ENCODE peak calls at places on chromosome 15, in seven cellular contexts. One of them, this sample, is unnamed.

GRCh38 chr15:94346272-94346671 is 114.9 kb downstream of the MCTP2 start:
- DNase-seq in hepatocyte: no peak
- DNase-seq in OCI-LY7: no peak
- DNase-seq in HCT116: no peak
- DNase-seq in neural progenitor cell: no peak
- DNase-seq in SK-N-SH: no peak
- DNase-seq in GM23248: peak
- DNase-seq in this sample: no peak

GRCh38 chr15:54582863-54583643 is 604.8 kb downstream of the UNC13C start:
- DNase-seq in hepatocyte: no peak
- DNase-seq in OCI-LY7: no peak
- DNase-seq in HCT116: no peak
- DNase-seq in neural progenitor cell: no peak
- DNase-seq in SK-N-SH: no peak
- DNase-seq in GM23248: no peak
- DNase-seq in this sample: peak

GRCh38 chr15:101391431-101391830 is 96.4 kb upstream of the SNRPA1 start:
- DNase-seq in hepatocyte: no peak
- DNase-seq in OCI-LY7: no peak
- DNase-seq in HCT116: no peak
- DNase-seq in neural progenitor cell: no peak
- DNase-seq in SK-N-SH: no peak
- DNase-seq in GM23248: no peak
- DNase-seq in this sample: no peak

GRCh38 chr15:88890495-88890894 is 4.8 kb downstream of the HAPLN3 start:
- DNase-seq in hepatocyte: no peak
- DNase-seq in OCI-LY7: no peak
- DNase-seq in HCT116: no peak
- DNase-seq in neural progenitor cell: no peak
- DNase-seq in SK-N-SH: no peak
- DNase-seq in GM23248: peak
- DNase-seq in this sample: no peak

GRCh38 chr15:44545934-44546802 is 9.2 kb downstream of the EIF3J start:
- DNase-seq in hepatocyte: no peak
- DNase-seq in OCI-LY7: peak
- DNase-seq in HCT116: no peak
- DNase-seq in neural progenitor cell: no peak
- DNase-seq in SK-N-SH: peak
- DNase-seq in GM23248: peak
- DNase-seq in this sample: peak

GRCh38 chr15:77901921-77902750 is 175.4 kb downstream of the TBC1D2B start:
- DNase-seq in hepatocyte: no peak
- DNase-seq in OCI-LY7: peak
- DNase-seq in HCT116: no peak
- DNase-seq in neural progenitor cell: peak
- DNase-seq in SK-N-SH: peak
- DNase-seq in GM23248: no peak
- DNase-seq in this sample: no peak

GRCh38 chr15:60390231-60390630 is 7.6 kb downstream of the ANXA2 start:
- DNase-seq in hepatocyte: no peak
- DNase-seq in OCI-LY7: no peak
- DNase-seq in HCT116: no peak
- DNase-seq in neural progenitor cell: no peak
- DNase-seq in SK-N-SH: no peak
- DNase-seq in GM23248: peak
- DNase-seq in this sample: no peak

GRCh38 chr15:77528968-77529319 is 103.8 kb downstream of the LINGO1 start:
- DNase-seq in hepatocyte: no peak
- DNase-seq in OCI-LY7: no peak
- DNase-seq in HCT116: no peak
- DNase-seq in neural progenitor cell: no peak
- DNase-seq in SK-N-SH: peak
- DNase-seq in GM23248: no peak
- DNase-seq in this sample: no peak

GRCh38 chr15:52558196-52558595 is 10.6 kb downstream of the ARPP19 start:
- DNase-seq in hepatocyte: peak
- DNase-seq in OCI-LY7: no peak
- DNase-seq in HCT116: no peak
- DNase-seq in neural progenitor cell: no peak
- DNase-seq in SK-N-SH: no peak
- DNase-seq in GM23248: peak
- DNase-seq in this sample: no peak

GRCh38 chr15:68447209-68447608 is 15.2 kb upstream of the ITGA11 start:
- DNase-seq in hepatocyte: no peak
- DNase-seq in OCI-LY7: no peak
- DNase-seq in HCT116: no peak
- DNase-seq in neural progenitor cell: no peak
- DNase-seq in SK-N-SH: no peak
- DNase-seq in GM23248: no peak
- DNase-seq in this sample: no peak

GRCh38 chr15:53323197-53323596 is 436.3 kb downstream of the WDR72 start:
- DNase-seq in hepatocyte: peak
- DNase-seq in OCI-LY7: no peak
- DNase-seq in HCT116: no peak
- DNase-seq in neural progenitor cell: no peak
- DNase-seq in SK-N-SH: no peak
- DNase-seq in GM23248: no peak
- DNase-seq in this sample: no peak

GRCh38 chr15:80266113-80266512 is 14.1 kb upstream of the CTXND1 start:
- DNase-seq in hepatocyte: no peak
- DNase-seq in OCI-LY7: no peak
- DNase-seq in HCT116: no peak
- DNase-seq in neural progenitor cell: no peak
- DNase-seq in SK-N-SH: no peak
- DNase-seq in GM23248: no peak
- DNase-seq in this sample: no peak

GRCh38 chr15:75082689-75083088 is 59.3 kb downstream of the PPCDC start:
- DNase-seq in hepatocyte: no peak
- DNase-seq in OCI-LY7: no peak
- DNase-seq in HCT116: no peak
- DNase-seq in neural progenitor cell: no peak
- DNase-seq in SK-N-SH: no peak
- DNase-seq in GM23248: no peak
- DNase-seq in this sample: no peak

GRCh38 chr15:50315814-50316630 is 39.0 kb downstream of the GABPB1 start:
- DNase-seq in hepatocyte: peak
- DNase-seq in OCI-LY7: peak
- DNase-seq in HCT116: peak
- DNase-seq in neural progenitor cell: peak
- DNase-seq in SK-N-SH: peak
- DNase-seq in GM23248: peak
- DNase-seq in this sample: peak

GRCh38 chr15:68209735-68210408 is 4.7 kb upstream of the CALML4 start:
- DNase-seq in hepatocyte: no peak
- DNase-seq in OCI-LY7: peak
- DNase-seq in HCT116: no peak
- DNase-seq in neural progenitor cell: no peak
- DNase-seq in SK-N-SH: no peak
- DNase-seq in GM23248: no peak
- DNase-seq in this sample: no peak

GRCh38 chr15:85854345-85855097 is 59.8 kb upstream of the KLHL25 start:
- DNase-seq in hepatocyte: peak
- DNase-seq in OCI-LY7: peak
- DNase-seq in HCT116: peak
- DNase-seq in neural progenitor cell: peak
- DNase-seq in SK-N-SH: peak
- DNase-seq in GM23248: peak
- DNase-seq in this sample: peak

GRCh38 chr15:80159811-80160569 is 7.2 kb downstream of the FAH start:
- DNase-seq in hepatocyte: no peak
- DNase-seq in OCI-LY7: no peak
- DNase-seq in HCT116: no peak
- DNase-seq in neural progenitor cell: no peak
- DNase-seq in SK-N-SH: no peak
- DNase-seq in GM23248: peak
- DNase-seq in this sample: no peak

GRCh38 chr15:27783668-27784067 is 315.4 kb downstream of the OCA2 start:
- DNase-seq in hepatocyte: no peak
- DNase-seq in OCI-LY7: no peak
- DNase-seq in HCT116: no peak
- DNase-seq in neural progenitor cell: no peak
- DNase-seq in SK-N-SH: no peak
- DNase-seq in GM23248: no peak
- DNase-seq in this sample: no peak

GRCh38 chr15:73021139-73021621 is 31.1 kb upstream of the NEO1 start:
- DNase-seq in hepatocyte: no peak
- DNase-seq in OCI-LY7: no peak
- DNase-seq in HCT116: no peak
- DNase-seq in neural progenitor cell: peak
- DNase-seq in SK-N-SH: no peak
- DNase-seq in GM23248: no peak
- DNase-seq in this sample: no peak

GRCh38 chr15:48273047-48273446 is 58.2 kb upstream of the DUT start:
- DNase-seq in hepatocyte: no peak
- DNase-seq in OCI-LY7: no peak
- DNase-seq in HCT116: no peak
- DNase-seq in neural progenitor cell: no peak
- DNase-seq in SK-N-SH: no peak
- DNase-seq in GM23248: no peak
- DNase-seq in this sample: no peak

GRCh38 chr15:55530861-55531313 is 22.9 kb upstream of the DNAAF4 start:
- DNase-seq in hepatocyte: peak
- DNase-seq in OCI-LY7: peak
- DNase-seq in HCT116: no peak
- DNase-seq in neural progenitor cell: no peak
- DNase-seq in SK-N-SH: no peak
- DNase-seq in GM23248: peak
- DNase-seq in this sample: no peak

DNA sequence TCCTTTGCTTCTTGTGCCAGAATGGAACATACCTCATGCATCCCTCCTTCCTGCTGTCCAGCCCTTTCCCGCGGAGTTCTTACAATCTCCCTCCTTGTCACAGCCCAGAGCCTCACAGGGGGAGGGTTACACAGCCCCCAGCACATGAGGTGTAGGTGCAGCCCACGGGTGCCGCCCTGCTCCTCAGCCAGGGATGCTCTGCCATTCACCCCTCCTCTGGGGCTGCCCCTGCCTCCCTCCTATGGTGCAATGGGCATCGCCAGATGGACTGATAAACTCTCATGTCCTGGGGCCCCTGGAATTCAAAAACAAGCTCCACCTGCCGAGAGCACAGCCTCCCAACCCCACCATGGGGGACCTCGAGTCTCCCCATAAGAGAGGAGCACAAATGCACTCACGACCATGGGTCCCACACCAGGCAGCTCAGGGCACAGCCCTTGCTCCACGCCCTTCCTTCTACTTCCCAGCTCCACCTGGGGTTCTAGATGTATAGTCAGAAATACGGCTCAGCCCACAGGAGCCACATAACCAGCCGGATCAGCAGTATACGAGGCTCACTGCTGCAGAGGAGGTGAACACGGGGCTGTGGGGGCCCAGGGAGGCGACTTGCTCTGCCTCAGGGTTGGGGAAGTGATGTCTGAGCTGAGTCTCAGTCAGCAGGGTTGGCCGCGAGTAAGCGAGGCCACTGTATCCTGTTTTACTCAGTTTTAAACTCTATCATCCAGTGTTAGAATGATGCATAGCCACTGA is 269.7 kb upstream of the LYSMD4 start:
- DNase-seq in hepatocyte: no peak
- DNase-seq in OCI-LY7: no peak
- DNase-seq in HCT116: no peak
- DNase-seq in neural progenitor cell: no peak
- DNase-seq in SK-N-SH: no peak
- DNase-seq in GM23248: no peak
- DNase-seq in this sample: no peak
- TF ChIP-seq EZH2phosphoT487 in hepatocyte: no peak
- TF ChIP-seq EZH2phosphoT487 in OCI-LY7: no peak
- TF ChIP-seq EZH2phosphoT487 in HCT116: no peak
- TF ChIP-seq EZH2phosphoT487 in neural progenitor cell: no peak
- TF ChIP-seq EZH2phosphoT487 in SK-N-SH: no peak
- TF ChIP-seq EZH2phosphoT487 in GM23248: no peak
- TF ChIP-seq EZH2phosphoT487 in this sample: no peak

GRCh38 chr15:34682673-34683072 is 72.1 kb downstream of the GJD2 start:
- DNase-seq in hepatocyte: no peak
- DNase-seq in OCI-LY7: no peak
- DNase-seq in HCT116: peak
- DNase-seq in neural progenitor cell: no peak
- DNase-seq in SK-N-SH: no peak
- DNase-seq in GM23248: peak
- DNase-seq in this sample: no peak
- TF ChIP-seq EZH2phosphoT487 in hepatocyte: no peak
- TF ChIP-seq EZH2phosphoT487 in OCI-LY7: no peak
- TF ChIP-seq EZH2phosphoT487 in HCT116: no peak
- TF ChIP-seq EZH2phosphoT487 in neural progenitor cell: no peak
- TF ChIP-seq EZH2phosphoT487 in SK-N-SH: no peak
- TF ChIP-seq EZH2phosphoT487 in GM23248: no peak
- TF ChIP-seq EZH2phosphoT487 in this sample: no peak

DNA sequence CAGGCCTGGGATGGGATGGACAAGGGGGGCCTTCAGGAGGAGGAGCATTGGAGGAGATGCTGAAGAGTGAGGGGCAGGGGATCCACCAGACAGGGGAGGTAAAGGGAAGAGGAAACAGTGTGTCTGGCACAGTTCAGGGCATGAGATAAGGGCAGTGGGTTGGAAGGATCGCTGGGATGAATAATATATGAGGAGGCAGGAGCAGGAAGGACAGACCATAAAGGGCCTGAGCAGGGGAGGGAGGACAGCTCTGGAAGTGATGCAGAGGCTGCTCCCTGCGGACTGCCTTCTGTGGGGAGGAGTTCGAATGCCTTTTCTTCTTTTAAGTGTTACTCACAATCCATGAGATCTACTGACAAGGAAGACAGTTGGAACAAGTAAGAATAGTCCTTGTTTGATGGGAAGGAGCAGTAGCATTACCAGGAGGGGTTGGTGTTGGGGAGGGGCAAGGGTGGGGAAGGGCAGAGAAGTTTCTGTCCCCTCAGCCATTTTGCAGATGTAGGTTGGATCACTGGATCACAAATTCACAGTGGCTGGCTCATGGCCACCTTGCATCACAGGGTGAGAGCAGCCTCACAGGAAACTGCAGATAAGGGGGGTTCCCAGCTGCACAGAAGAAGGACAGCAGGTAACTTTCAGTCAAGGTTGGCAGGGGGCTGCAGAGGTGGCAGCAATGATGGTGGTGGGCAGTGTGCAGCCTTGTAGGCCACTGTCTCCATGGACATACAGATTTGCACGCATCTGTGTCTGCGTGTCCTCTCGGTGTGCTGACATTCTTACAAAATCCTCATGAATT is 91.9 kb upstream of the SNRPN start:
- DNase-seq in hepatocyte: no peak
- DNase-seq in OCI-LY7: no peak
- DNase-seq in HCT116: no peak
- DNase-seq in neural progenitor cell: peak
- DNase-seq in SK-N-SH: no peak
- DNase-seq in GM23248: no peak
- DNase-seq in this sample: no peak
- TF ChIP-seq EZH2phosphoT487 in hepatocyte: no peak
- TF ChIP-seq EZH2phosphoT487 in OCI-LY7: no peak
- TF ChIP-seq EZH2phosphoT487 in HCT116: no peak
- TF ChIP-seq EZH2phosphoT487 in neural progenitor cell: no peak
- TF ChIP-seq EZH2phosphoT487 in SK-N-SH: no peak
- TF ChIP-seq EZH2phosphoT487 in GM23248: no peak
- TF ChIP-seq EZH2phosphoT487 in this sample: no peak

DNA sequence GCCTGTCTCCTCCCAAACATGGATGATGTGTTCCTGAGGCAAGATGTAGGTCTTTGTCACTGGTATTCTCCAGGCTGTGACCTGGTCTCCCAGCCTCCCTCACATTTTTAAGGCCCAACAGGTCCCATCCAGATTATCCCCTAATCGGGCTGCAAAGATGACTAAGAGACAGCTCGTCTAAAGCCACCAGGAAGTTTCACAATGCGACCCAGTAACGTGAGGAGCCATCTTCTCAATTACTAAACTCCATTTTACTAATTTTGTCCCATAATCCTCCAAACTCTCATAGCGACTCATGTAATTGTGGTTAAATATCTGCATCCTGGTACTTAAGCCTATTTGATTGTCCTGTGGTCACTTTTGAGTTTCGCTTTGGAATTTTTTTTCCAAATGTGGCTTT is 8.6 kb upstream of the PLA2G4F start:
- DNase-seq in hepatocyte: no peak
- DNase-seq in OCI-LY7: no peak
- DNase-seq in HCT116: no peak
- DNase-seq in neural progenitor cell: no peak
- DNase-seq in SK-N-SH: no peak
- DNase-seq in GM23248: peak
- DNase-seq in this sample: no peak
- TF ChIP-seq EZH2phosphoT487 in hepatocyte: no peak
- TF ChIP-seq EZH2phosphoT487 in OCI-LY7: no peak
- TF ChIP-seq EZH2phosphoT487 in HCT116: no peak
- TF ChIP-seq EZH2phosphoT487 in neural progenitor cell: no peak
- TF ChIP-seq EZH2phosphoT487 in SK-N-SH: no peak
- TF ChIP-seq EZH2phosphoT487 in GM23248: no peak
- TF ChIP-seq EZH2phosphoT487 in this sample: no peak